ENCODE peak calls at places on chromosomes 12 and 14, in nine cellular contexts. V is tibial nerve, U is SK-N-SH, I is H1, M is ovary, K is A549, E is transverse colon, C is HepG2, F is suprapubic skin. A is an unnamed sample.
A peak's percentile ranks its signal among the peaks of the same experiment; 100 is the strongest.

GRCh38 chr12:52713960-52714886 is 10.9 kb upstream of the KRT77 start:
- DNase-seq in K (peak; percentile 42), M (no peak), V (no peak), E (no peak), U (peak; percentile 67), C (no peak), F (no peak), I (no peak), A (no peak)

GRCh38 chr12:93595336-93595735 is 22.9 kb downstream of the SOCS2 start:
- DNase-seq in V (no peak), M (no peak), I (no peak), F (no peak), K (no peak), U (no peak), E (no peak), C (no peak), A (no peak)

GRCh38 chr12:50845021-50845647 is 2.4 kb downstream of the TMPRSS12 start:
- DNase-seq in K (no peak), C (no peak), U (no peak), I (no peak), V (no peak), F (no peak), E (no peak), M (no peak), A (no peak)

GRCh38 chr14:24817638-24818053 is 183.7 kb upstream of the GZMB start:
- DNase-seq in E (peak; percentile 15), F (no peak), M (no peak), V (no peak), I (no peak), C (no peak), K (peak; percentile 24), U (no peak), A (no peak)

GRCh38 chr12:67698711-67699603 is 50.4 kb downstream of the DYRK2 start:
- DNase-seq in I (no peak), F (no peak), E (no peak), K (no peak), C (no peak), U (no peak), V (no peak), M (no peak), A (no peak)

GRCh38 chr12:108881953-108882352 is 2.1 kb downstream of the DAO start:
- DNase-seq in C (no peak), K (no peak), M (no peak), U (no peak), E (no peak), V (no peak), F (no peak), I (no peak), A (no peak)

GRCh38 chr14:84282618-84283017 is 1247.3 kb upstream of the FLRT2 start:
- DNase-seq in F (no peak), C (no peak), K (no peak), U (no peak), M (no peak), E (no peak), V (no peak), I (no peak), A (no peak)

GRCh38 chr12:48349471-48349870 is 1.2 kb downstream of the ZNF641 start:
- DNase-seq in E (no peak), V (no peak), M (peak; percentile 31), U (no peak), C (no peak), K (no peak), F (no peak), I (no peak), A (no peak)

GRCh38 chr14:94145902-94146527 is 16.6 kb upstream of the IFI27L2 start:
- DNase-seq in K (no peak), E (no peak), C (no peak), M (no peak), F (no peak), U (no peak), V (no peak), I (no peak), A (no peak)

GRCh38 chr14:61476737-61477410 is 155.5 kb downstream of the PRKCH start:
- DNase-seq in M (no peak), E (peak; percentile 48), K (peak; percentile 94), V (no peak), F (no peak), C (no peak), U (peak; percentile 36), I (no peak), A (peak; percentile 48)

GRCh38 chr12:57479376-57480115 is at the start of gene ARHGAP9:
- DNase-seq in V (no peak), E (no peak), M (no peak), K (no peak), C (no peak), I (no peak), F (no peak), U (no peak), A (no peak)

GRCh38 chr14:92362781-92363235 is 39.8 kb downstream of the SLC24A4 start:
- DNase-seq in U (no peak), M (no peak), F (no peak), E (peak; percentile 18), C (no peak), K (peak; percentile 19), I (no peak), V (no peak), A (no peak)

GRCh38 chr14:65321370-65321875 is 91.1 kb upstream of the FUT8 start:
- DNase-seq in U (no peak), F (no peak), M (no peak), K (peak; percentile 16), C (no peak), E (no peak), V (no peak), I (no peak), A (no peak)

GRCh38 chr12:94659531-94659930 is 9.2 kb upstream of the TMCC3 start:
- DNase-seq in E (no peak), F (no peak), M (no peak), V (no peak), U (no peak), I (no peak), C (no peak), K (no peak), A (no peak)

GRCh38 chr12:132710062-132710421 is 600 bp upstream of the PGAM5 start:
- DNase-seq in C (no peak), I (no peak), K (no peak), U (no peak), F (no peak), V (no peak), E (no peak), M (no peak), A (no peak)

GRCh38 chr12:48965447-48965846 is 6.1 kb downstream of the WNT10B start:
- DNase-seq in F (no peak), I (peak; percentile 36), V (no peak), E (no peak), C (no peak), U (peak; percentile 38), K (no peak), M (no peak), A (no peak)

GRCh38 chr12:130160306-130160705 is 2.0 kb upstream of the FZD10 start:
- DNase-seq in C (no peak), U (no peak), I (no peak), F (no peak), K (no peak), M (no peak), E (no peak), V (no peak), A (no peak)
- TF ChIP-seq EP300 in C (no peak), U (no peak), I (no peak), F (no peak), K (no peak), M (no peak), E (no peak), V (no peak), A (no peak)

DNA sequence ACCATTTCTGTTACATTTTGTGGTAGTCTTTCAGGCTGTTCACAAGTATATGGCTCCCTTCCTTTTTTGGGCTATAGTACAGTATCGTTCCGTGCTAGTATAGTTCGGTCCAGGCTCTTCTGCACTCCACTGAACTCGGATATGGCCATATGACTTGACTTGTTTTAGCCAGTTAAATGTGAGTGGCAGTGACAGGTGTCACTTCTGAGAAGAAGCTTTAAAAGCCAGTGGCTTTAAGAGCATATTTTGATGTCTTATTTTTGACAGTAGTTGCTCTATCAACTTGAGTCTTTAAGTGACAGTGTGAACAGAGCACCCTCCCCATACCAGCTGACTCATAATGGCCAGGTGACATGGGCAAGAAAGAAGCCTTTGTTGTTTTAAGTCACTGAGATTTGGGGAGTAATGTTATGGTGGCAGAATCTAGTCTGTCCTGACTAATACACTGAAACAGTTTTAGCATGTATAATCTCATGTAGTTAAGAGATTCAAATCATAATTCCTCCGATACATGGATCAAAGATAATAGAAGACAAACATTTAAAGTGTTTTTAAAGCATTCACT is 64.6 kb downstream of the ANO4 start:
- DNase-seq in I (no peak), K (no peak), M (no peak), C (no peak), E (no peak), U (no peak), F (no peak), V (no peak), A (no peak)
- TF ChIP-seq EP300 in I (no peak), K (no peak), M (no peak), C (no peak), E (no peak), U (no peak), F (no peak), V (no peak), A (no peak)

GRCh38 chr14:20327005-20327869 is 5.8 kb downstream of the CCNB1IP1 start:
- DNase-seq in U (peak; percentile 55), C (peak; percentile 79), I (no peak), V (no peak), K (peak; percentile 74), F (no peak), E (no peak), M (no peak), A (no peak)
- TF ChIP-seq EP300 in U (no peak), C (no peak), I (no peak), V (no peak), K (no peak), F (no peak), E (no peak), M (no peak), A (no peak)

GRCh38 chr14:36647827-36648753 is 13.6 kb upstream of the PAX9 start:
- DNase-seq in C (peak; percentile 61), F (no peak), E (no peak), M (no peak), U (peak; percentile 55), V (no peak), I (no peak), K (peak; percentile 69), A (no peak)
- TF ChIP-seq EP300 in C (no peak), F (no peak), E (no peak), M (no peak), U (no peak), V (no peak), I (no peak), K (no peak), A (no peak)

GRCh38 chr14:22471545-22472121 is 117.4 kb downstream of the DAD1 start:
- DNase-seq in F (no peak), V (no peak), E (peak; percentile 46), U (peak; percentile 48), C (peak; percentile 55), M (peak; percentile 24), K (peak; percentile 46), I (peak; percentile 25), A (peak; percentile 69)
- TF ChIP-seq EP300 in F (no peak), V (no peak), E (no peak), U (no peak), C (no peak), M (no peak), K (no peak), I (no peak), A (no peak)